ENCODE peak calls at places on chromosome 13, in six cellular contexts. X is WERI-Rb-1, F is tibial artery, G is AG04450, T is coronary artery, P is foreskin keratinocyte. N is an unnamed sample.

GRCh38 chr13:34254366-34254765 is 436.4 kb downstream of the RFC3 start:
- DNase-seq in X (no peak), F (no peak), G (no peak), T (no peak), P (peak; percentile 52), N (no peak)

GRCh38 chr13:50561774-50562173 is 281.7 kb downstream of the DLEU7 start:
- DNase-seq in X (no peak), F (no peak), G (no peak), T (no peak), P (no peak), N (no peak)

GRCh38 chr13:29118471-29118870 is 298.3 kb downstream of the MTUS2 start:
- DNase-seq in X (no peak), F (no peak), G (no peak), T (no peak), P (no peak), N (no peak)

GRCh38 chr13:82259284-82259683 is 1623.0 kb downstream of the SLITRK1 start:
- DNase-seq in X (no peak), F (no peak), G (no peak), T (no peak), P (no peak), N (no peak)

GRCh38 chr13:28100149-28101121 is at the start of gene FLT3:
- DNase-seq in X (peak; percentile 70), F (no peak), G (no peak), T (no peak), P (peak; percentile 28), N (peak; percentile 41)

GRCh38 chr13:106525865-106526264 is 9.6 kb downstream of the EFNB2 start:
- DNase-seq in X (no peak), F (no peak), G (no peak), T (no peak), P (no peak), N (no peak)

GRCh38 chr13:97567510-97568243 is 133.7 kb downstream of the RAP2A start:
- DNase-seq in X (no peak), F (no peak), G (no peak), T (no peak), P (peak; percentile 60), N (peak; percentile 59)

GRCh38 chr13:94312511-94313191 is 166.8 kb downstream of the DCT start:
- DNase-seq in X (no peak), F (no peak), G (no peak), T (no peak), P (no peak), N (no peak)

GRCh38 chr13:98563071-98563470 is 13.8 kb downstream of the STK24 start:
- DNase-seq in X (no peak), F (no peak), G (no peak), T (no peak), P (no peak), N (no peak)

GRCh38 chr13:98482476-98483444 is 94.1 kb downstream of the STK24 start:
- DNase-seq in X (peak; percentile 58), F (peak; percentile 64), G (no peak), T (peak; percentile 85), P (peak; percentile 17), N (peak; percentile 33)

GRCh38 chr13:53775807-53776206 is 747.2 kb downstream of the OLFM4 start:
- DNase-seq in X (no peak), F (no peak), G (no peak), T (no peak), P (no peak), N (no peak)

GRCh38 chr13:28046981-28047380 is 53.4 kb downstream of the FLT3 start:
- DNase-seq in X (no peak), F (no peak), G (peak; percentile 74), T (no peak), P (no peak), N (no peak)

GRCh38 chr13:73872397-73872796 is 261.8 kb downstream of the KLF12 start:
- DNase-seq in X (no peak), F (no peak), G (no peak), T (no peak), P (no peak), N (no peak)

GRCh38 chr13:30711375-30711774 is 24.0 kb upstream of the ALOX5AP start:
- DNase-seq in X (no peak), F (no peak), G (peak; percentile 29), T (peak; percentile 40), P (peak; percentile 44), N (no peak)

GRCh38 chr13:50512602-50513527 is 330.6 kb downstream of the DLEU7 start:
- DNase-seq in X (no peak), F (peak; percentile 59), G (no peak), T (no peak), P (no peak), N (no peak)

GRCh38 chr13:53151692-53152421 is 123.2 kb downstream of the OLFM4 start:
- DNase-seq in X (peak; percentile 41), F (peak; percentile 47), G (no peak), T (no peak), P (no peak), N (peak; percentile 3)

GRCh38 chr13:48909088-48909389 is 66.7 kb upstream of the FNDC3A start:
- DNase-seq in X (no peak), F (no peak), G (no peak), T (no peak), P (peak; percentile 42), N (no peak)

GRCh38 chr13:79548886-79549285 is 67.9 kb downstream of the NDFIP2 start:
- DNase-seq in X (no peak), F (no peak), G (no peak), T (no peak), P (peak; percentile 30), N (no peak)

GRCh38 chr13:88800505-88800904 is 1129.3 kb downstream of the SLITRK5 start:
- DNase-seq in X (no peak), F (no peak), G (no peak), T (no peak), P (peak; percentile 45), N (no peak)

GRCh38 chr13:114099918-114100445 is 32.4 kb downstream of the RASA3 start:
- DNase-seq in X (peak; percentile 67), F (no peak), G (no peak), T (no peak), P (peak; percentile 68), N (no peak)

GRCh38 chr13:20160346-20161274 is at the start of gene GJA3:
- DNase-seq in X (peak; percentile 50), F (no peak), G (no peak), T (no peak), P (no peak), N (peak; percentile 49)

GRCh38 chr13:55554741-55555140 is 1586.0 kb upstream of the PRR20A start:
- DNase-seq in X (no peak), F (no peak), G (no peak), T (no peak), P (no peak), N (no peak)

GRCh38 chr13:113002206-113002821 is 33.3 kb downstream of the MCF2L start:
- DNase-seq in X (peak; percentile 98), F (no peak), G (no peak), T (no peak), P (no peak), N (no peak)
- H3K27ac ChIP-seq in X (peak overlapping the region; percentile 90), F (no peak overlapping the region), G (no peak overlapping the region), T (no peak overlapping the region), P (no peak overlapping the region), N (no peak overlapping the region)

DNA sequence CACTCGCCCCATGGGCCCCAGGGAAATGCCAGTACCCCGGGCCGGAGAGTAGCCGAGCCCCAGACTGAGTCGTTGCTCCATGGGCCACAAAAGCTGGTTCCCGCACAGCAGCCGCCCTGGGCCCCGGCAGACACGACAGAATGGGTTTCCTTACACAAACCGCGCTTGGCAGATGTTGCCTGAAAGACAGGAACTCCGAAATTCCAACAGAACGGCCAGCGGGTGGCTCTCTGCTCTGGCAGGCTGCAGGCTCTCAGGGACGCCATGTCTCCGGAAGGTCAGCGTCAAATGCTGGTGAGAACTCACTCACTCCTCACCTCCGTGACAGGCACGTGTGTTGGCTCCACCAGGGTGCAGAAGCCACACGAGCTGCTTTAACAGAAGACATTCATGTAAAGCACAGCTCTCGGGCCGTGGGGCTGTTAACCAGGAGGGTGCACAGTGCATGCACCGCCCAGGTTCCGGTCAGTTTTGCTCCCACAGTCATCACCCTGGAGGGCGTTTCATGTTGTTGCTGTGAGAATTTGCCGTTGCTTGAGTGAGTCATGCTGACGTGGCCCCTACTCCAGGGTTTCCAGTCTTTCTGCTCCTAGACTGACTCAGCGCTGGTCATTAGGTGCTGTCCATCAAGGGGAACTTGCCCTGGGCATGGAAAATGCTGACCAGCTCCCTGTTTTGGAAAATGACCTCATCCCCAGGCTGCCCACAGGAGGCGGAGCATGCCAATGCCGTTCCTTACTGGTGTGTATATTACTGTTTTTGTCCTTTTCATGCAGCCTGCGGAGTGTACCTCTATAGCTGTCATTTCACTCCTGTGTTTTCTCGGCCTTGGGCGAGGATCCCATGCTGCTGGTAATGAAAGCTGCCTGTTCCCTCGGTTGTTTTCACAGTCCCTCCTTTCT is 44.8 kb downstream of the ANKRD10 start:
- DNase-seq in X (no peak), F (peak; percentile 96), G (peak; percentile 99), T (peak; percentile 99), P (peak; percentile 99), N (peak; percentile 96)
- TF ChIP-seq CTCF in X (no peak), F (peak; percentile 31), G (no peak), T (no peak), P (peak; percentile 6), N (no peak)

GRCh38 chr13:45595968-45596367 is 19.6 kb downstream of the ERICH6B start:
- DNase-seq in X (no peak), F (no peak), G (no peak), T (no peak), P (peak; percentile 11), N (peak; percentile 7)

GRCh38 chr13:45601680-45602079 is 13.9 kb downstream of the ERICH6B start:
- DNase-seq in X (no peak), F (no peak), G (no peak), T (no peak), P (no peak), N (no peak)

GRCh38 chr13:45602183-45602582 is 13.4 kb downstream of the ERICH6B start:
- DNase-seq in X (no peak), F (no peak), G (no peak), T (no peak), P (no peak), N (no peak)

GRCh38 chr13:45596800-45597484 is 18.6 kb downstream of the ERICH6B start:
- DNase-seq in X (no peak), F (no peak), G (no peak), T (no peak), P (no peak), N (no peak)

DNA sequence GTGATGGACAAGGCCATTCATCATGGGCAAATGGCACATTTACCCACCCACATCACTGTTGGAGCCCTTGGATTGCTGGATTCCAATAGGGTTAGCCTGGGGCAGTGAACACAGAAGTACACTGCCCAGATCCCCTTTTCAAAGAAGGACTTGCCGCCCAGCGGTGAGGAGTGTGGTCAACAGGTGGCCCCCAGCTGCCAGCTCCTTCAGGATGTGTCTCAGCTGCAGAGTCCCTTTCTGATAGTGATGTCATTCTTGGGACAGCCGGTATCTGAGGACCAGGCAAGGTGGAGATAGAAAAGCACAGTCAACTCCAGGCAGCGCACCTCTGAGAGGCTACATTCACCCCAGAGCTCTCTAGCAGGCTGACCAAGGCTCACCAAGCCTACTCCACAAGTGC is 16.9 kb downstream of the ERICH6B start:
- DNase-seq in X (no peak), F (no peak), G (no peak), T (no peak), P (no peak), N (no peak)
- H3K27ac ChIP-seq in X (no peak overlapping the region), F (no peak overlapping the region), G (no peak overlapping the region), T (no peak overlapping the region), P (no peak overlapping the region), N (no peak overlapping the region)

DNA sequence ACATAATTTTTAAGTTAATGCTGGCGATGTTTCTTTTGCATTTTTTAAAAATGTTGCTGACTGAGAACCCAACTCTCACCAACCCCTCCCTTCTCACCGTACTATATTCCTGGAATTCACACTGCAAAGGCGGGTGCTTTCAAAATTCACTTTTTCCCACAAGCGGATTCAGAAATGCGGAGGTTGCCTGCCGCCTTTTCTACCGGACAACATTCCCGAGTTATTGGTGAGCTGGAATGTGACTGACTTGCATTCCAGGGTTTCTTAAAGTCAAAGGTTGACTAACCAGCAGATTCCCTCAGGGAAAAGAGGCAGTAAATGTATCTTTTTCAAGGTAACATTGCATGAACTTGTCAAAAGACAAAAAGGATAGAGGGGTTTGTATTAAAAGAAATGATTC is 113.3 kb downstream of the RAB20 start:
- DNase-seq in X (no peak), F (no peak), G (peak; percentile 56), T (peak; percentile 43), P (peak; percentile 91), N (peak; percentile 82)
- TF ChIP-seq CTCF in X (no peak), F (no peak), G (no peak), T (no peak), P (no peak), N (no peak)